ENCODE peak calls at places on chromosomes 7 and 10, in eight cellular contexts. One of them, this sample, is unnamed.

GRCh38 chr7:100547872-100548271 is 8.9 kb downstream of the AGFG2 start:
- DNase-seq in renal cortical epithelial cell: peak; percentile 59
- DNase-seq in cardiac muscle cell: peak; percentile 90
- DNase-seq in CD4-positive, alpha-beta T cell: no peak
- DNase-seq in bronchial epithelial cell: no peak
- DNase-seq in transverse colon: no peak
- DNase-seq in germinal center: no peak
- DNase-seq in kidney tubule cell: peak; percentile 42
- DNase-seq in this sample: no peak

GRCh38 chr10:129467346-129468119 is 492 bp downstream of the MGMT start:
- DNase-seq in germinal center: no peak
- DNase-seq in bronchial epithelial cell: peak; percentile 5
- DNase-seq in renal cortical epithelial cell: peak; percentile 17
- DNase-seq in CD4-positive, alpha-beta T cell: no peak
- DNase-seq in cardiac muscle cell: peak; percentile 47
- DNase-seq in transverse colon: peak; percentile 11
- DNase-seq in kidney tubule cell: peak; percentile 19
- DNase-seq in this sample: peak; percentile 50

GRCh38 chr10:114252883-114253282 is 13.8 kb downstream of the VWA2 start:
- DNase-seq in kidney tubule cell: no peak
- DNase-seq in CD4-positive, alpha-beta T cell: no peak
- DNase-seq in transverse colon: no peak
- DNase-seq in bronchial epithelial cell: no peak
- DNase-seq in renal cortical epithelial cell: no peak
- DNase-seq in germinal center: no peak
- DNase-seq in cardiac muscle cell: no peak
- DNase-seq in this sample: no peak

GRCh38 chr7:36249091-36249490 is 96.0 kb downstream of the EEPD1 start:
- DNase-seq in kidney tubule cell: no peak
- DNase-seq in transverse colon: no peak
- DNase-seq in renal cortical epithelial cell: no peak
- DNase-seq in germinal center: no peak
- DNase-seq in cardiac muscle cell: no peak
- DNase-seq in CD4-positive, alpha-beta T cell: no peak
- DNase-seq in bronchial epithelial cell: no peak
- DNase-seq in this sample: no peak

GRCh38 chr10:132311338-132311939 is 3.7 kb upstream of the STK32C start:
- DNase-seq in CD4-positive, alpha-beta T cell: no peak
- DNase-seq in transverse colon: no peak
- DNase-seq in renal cortical epithelial cell: no peak
- DNase-seq in germinal center: no peak
- DNase-seq in cardiac muscle cell: no peak
- DNase-seq in kidney tubule cell: peak; percentile 15
- DNase-seq in bronchial epithelial cell: no peak
- DNase-seq in this sample: no peak

GRCh38 chr10:42973870-42974692 is 102.8 kb upstream of the RET start:
- DNase-seq in kidney tubule cell: no peak
- DNase-seq in bronchial epithelial cell: no peak
- DNase-seq in germinal center: no peak
- DNase-seq in renal cortical epithelial cell: no peak
- DNase-seq in cardiac muscle cell: no peak
- DNase-seq in transverse colon: peak; percentile 4
- DNase-seq in CD4-positive, alpha-beta T cell: no peak
- DNase-seq in this sample: no peak

GRCh38 chr7:81903115-81903514 is 133.3 kb upstream of the HGF start:
- DNase-seq in bronchial epithelial cell: no peak
- DNase-seq in transverse colon: no peak
- DNase-seq in cardiac muscle cell: no peak
- DNase-seq in kidney tubule cell: no peak
- DNase-seq in germinal center: no peak
- DNase-seq in CD4-positive, alpha-beta T cell: no peak
- DNase-seq in renal cortical epithelial cell: no peak
- DNase-seq in this sample: no peak

GRCh38 chr10:13779748-13780147 is 193.0 kb downstream of the PRPF18 start:
- DNase-seq in CD4-positive, alpha-beta T cell: no peak
- DNase-seq in bronchial epithelial cell: no peak
- DNase-seq in kidney tubule cell: no peak
- DNase-seq in transverse colon: no peak
- DNase-seq in cardiac muscle cell: no peak
- DNase-seq in renal cortical epithelial cell: no peak
- DNase-seq in germinal center: no peak
- DNase-seq in this sample: no peak

This sample was measured in cerebellar cortex.